ENCODE peak calls at places on chromosomes 2 and 18, in ten cellular contexts. S is A549, M is neural progenitor cell, T is body of pancreas, O is AG04450, W is Peyer's patch, R is transverse colon, B is HL-60, D is heart left ventricle, C is upper lobe of right lung. I is an unnamed sample.

GRCh38 chr2:71070294-71071025 is 2.0 kb downstream of the NAGK start:
- DNase-seq in D (no peak), B (peak; percentile 50), O (no peak), W (peak; percentile 42), S (peak; percentile 70), R (no peak), M (peak; percentile 43), T (peak; percentile 29), C (no peak), I (peak; percentile 58)

GRCh38 chr18:55272510-55273243 is 313.4 kb upstream of the CCDC68 start:
- DNase-seq in O (peak; percentile 60), S (no peak), T (no peak), D (no peak), W (no peak), M (no peak), C (no peak), R (no peak), B (no peak), I (peak; percentile 81)

GRCh38 chr2:12232876-12233275 is 483.9 kb upstream of the TRIB2 start:
- DNase-seq in O (no peak), S (no peak), T (no peak), W (no peak), D (no peak), C (no peak), R (no peak), M (no peak), B (no peak), I (peak; percentile 64)

GRCh38 chr18:31657823-31658669 is 26.3 kb downstream of the B4GALT6 start:
- DNase-seq in W (no peak), T (no peak), C (no peak), B (no peak), R (no peak), S (no peak), D (no peak), O (no peak), M (no peak), I (no peak)

GRCh38 chr2:174901075-174901474 is 104.1 kb downstream of the CHN1 start:
- DNase-seq in T (no peak), R (no peak), W (no peak), S (no peak), C (no peak), M (peak; percentile 31), D (peak; percentile 21), O (no peak), B (no peak), I (peak; percentile 29)

GRCh38 chr2:105933906-105934305 is 189.2 kb downstream of the NCK2 start:
- DNase-seq in S (no peak), O (no peak), D (no peak), R (no peak), M (no peak), T (no peak), B (no peak), W (no peak), C (no peak), I (no peak)

GRCh38 chr18:45817533-45817932 is 7.9 kb upstream of the SIGLEC15 start:
- DNase-seq in O (no peak), D (no peak), M (no peak), B (no peak), W (no peak), T (no peak), S (no peak), R (no peak), C (no peak), I (no peak)

GRCh38 chr2:238290079-238290478 is 1.7 kb upstream of the PER2 start:
- DNase-seq in R (peak; percentile 90), W (peak; percentile 44), S (peak; percentile 100), D (peak; percentile 76), T (peak; percentile 58), M (peak; percentile 73), O (no peak), B (no peak), C (no peak), I (no peak)

GRCh38 chr2:229180658-229181057 is 90.4 kb downstream of the PID1 start:
- DNase-seq in S (no peak), D (no peak), C (no peak), W (no peak), T (no peak), O (no peak), M (no peak), R (no peak), B (no peak), I (no peak)

GRCh38 chr2:140136366-140136765 is 1356.2 kb upstream of the NXPH2 start:
- DNase-seq in R (no peak), D (no peak), M (no peak), O (no peak), B (no peak), S (no peak), T (no peak), C (no peak), W (no peak), I (no peak)

GRCh38 chr18:49368876-49369440 is 91.5 kb downstream of the DYM start:
- DNase-seq in R (no peak), W (no peak), S (no peak), C (peak; percentile 68), B (no peak), D (no peak), O (no peak), T (peak; percentile 74), M (peak; percentile 25), I (no peak)

DNA sequence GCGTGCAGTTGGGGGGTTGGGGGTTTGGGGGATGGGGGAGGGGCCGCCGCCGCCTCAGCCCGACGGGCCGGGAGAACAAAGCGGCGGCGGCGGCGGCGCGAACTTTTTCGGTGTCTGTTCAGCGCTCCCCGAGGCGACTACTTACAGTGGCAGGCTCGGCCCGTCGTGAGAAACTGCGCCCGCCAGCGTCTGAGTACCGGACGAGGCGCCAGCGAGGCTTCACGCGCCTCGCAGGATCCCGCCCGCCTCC is 172 bp downstream of the PRKD3 start:
- DNase-seq in B (peak; percentile 57), S (no peak), D (peak; percentile 88), C (peak; percentile 92), W (peak; percentile 77), T (peak; percentile 80), O (no peak), M (peak; percentile 95), R (peak; percentile 86), I (no peak)
- H3K4me3 ChIP-seq in B (peak overlapping the region; percentile 74), S (peak overlapping the region; percentile 71), D (peak overlapping the region; percentile 86), C (peak overlapping the region; percentile 74), W (peak overlapping the region; percentile 90), T (peak overlapping the region; percentile 40), O (peak overlapping the region; percentile 79), M (peak overlapping the region; percentile 98), R (peak overlapping the region; percentile 97), I (peak overlapping the region; percentile 92)

GRCh38 chr2:85390941-85391669 is 19.1 kb downstream of the CAPG start:
- DNase-seq in O (no peak), M (peak; percentile 70), S (peak; percentile 71), T (peak; percentile 69), R (peak; percentile 78), W (peak; percentile 74), C (peak; percentile 82), B (peak; percentile 77), D (peak; percentile 45), I (no peak)
- TF ChIP-seq CTCF in O (peak; percentile 74), M (peak; percentile 68), S (peak; percentile 83), T (peak; percentile 71), R (peak; percentile 67), W (peak; percentile 65), C (peak; percentile 67), B (peak; percentile 92), D (peak; percentile 36), I (peak; percentile 69)

DNA sequence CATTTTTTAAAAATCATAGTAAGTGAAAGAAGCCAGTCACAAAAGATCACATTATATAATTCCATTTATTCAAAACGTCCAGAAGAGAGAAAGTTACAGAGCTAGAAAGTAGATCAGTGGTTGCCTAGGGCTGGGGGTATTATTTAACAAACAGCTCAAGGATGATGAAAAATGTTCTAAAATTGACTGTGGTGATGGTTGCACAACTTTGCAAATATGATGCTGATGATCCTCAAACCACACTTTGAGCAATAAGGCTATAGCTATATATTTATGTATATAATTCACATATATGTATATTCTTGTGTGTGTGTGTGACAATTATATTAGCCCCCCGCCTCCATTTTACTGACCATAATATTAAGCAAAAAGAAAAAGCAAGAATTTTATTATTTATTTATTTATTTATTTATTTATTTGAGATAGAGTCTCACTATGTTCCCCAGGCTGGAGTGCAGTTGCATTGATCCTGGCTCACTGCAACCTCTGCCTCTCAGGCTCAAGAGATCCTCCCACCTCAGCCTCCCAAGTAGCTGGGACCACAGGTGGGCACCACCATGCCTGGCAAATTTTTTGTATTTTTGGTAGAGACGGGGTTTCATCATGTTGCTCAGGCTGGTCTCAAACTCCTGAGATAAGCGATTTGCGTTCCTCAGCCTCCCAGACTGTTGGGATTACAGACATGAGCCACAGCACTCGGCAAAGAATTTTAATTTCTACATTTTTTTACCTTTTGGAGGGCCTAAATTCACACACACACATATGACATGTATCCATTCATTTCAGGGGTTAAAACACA is 1.9 kb downstream of the WDR12 start:
- DNase-seq in D (no peak), R (no peak), T (no peak), S (no peak), W (no peak), M (no peak), C (no peak), B (peak; percentile 30), O (no peak), I (peak; percentile 9)
- H3K4me3 ChIP-seq in D (no peak overlapping the region), R (no peak overlapping the region), T (no peak overlapping the region), S (peak overlapping the region; percentile 84), W (no peak overlapping the region), M (no peak overlapping the region), C (no peak overlapping the region), B (peak overlapping the region; percentile 84), O (no peak overlapping the region), I (peak overlapping the region; percentile 62)

GRCh38 chr2:226623587-226624368 is 175.8 kb downstream of the IRS1 start:
- DNase-seq in C (no peak), R (no peak), S (no peak), B (no peak), W (no peak), O (no peak), T (no peak), D (no peak), M (no peak), I (no peak)

GRCh38 chr2:226618875-226619605 is 180.6 kb downstream of the IRS1 start:
- DNase-seq in T (no peak), S (peak; percentile 49), C (no peak), R (no peak), M (no peak), D (no peak), W (no peak), B (no peak), O (no peak), I (peak; percentile 74)

GRCh38 chr2:226620176-226620575 is 179.4 kb downstream of the IRS1 start:
- DNase-seq in O (no peak), B (no peak), S (no peak), D (no peak), C (no peak), R (no peak), W (no peak), T (no peak), M (no peak), I (no peak)

GRCh38 chr2:226619707-226620106 is 179.9 kb downstream of the IRS1 start:
- DNase-seq in R (no peak), M (no peak), S (no peak), T (no peak), C (no peak), B (no peak), O (no peak), D (no peak), W (no peak), I (no peak)

DNA sequence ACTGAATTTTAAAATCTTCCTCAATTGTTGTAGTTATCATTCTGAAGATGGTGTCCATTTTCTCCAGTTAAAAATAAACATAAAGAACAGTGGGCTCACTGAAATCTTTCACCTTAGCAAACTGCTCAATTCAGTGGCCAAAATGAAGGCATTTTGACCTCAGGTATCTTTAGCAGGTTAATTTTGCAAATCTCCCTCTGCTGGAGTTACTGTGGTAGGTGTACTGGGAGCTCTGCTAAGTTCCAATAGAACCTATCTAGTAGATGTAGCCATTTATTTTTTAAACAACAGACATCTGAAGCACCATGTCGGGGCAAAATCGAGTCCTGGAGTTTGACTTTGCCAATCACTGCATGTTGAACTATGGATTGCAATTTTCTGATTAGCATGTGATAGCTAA is 177.1 kb downstream of the IRS1 start:
- DNase-seq in R (no peak), O (no peak), W (no peak), M (no peak), S (peak; percentile 17), C (no peak), B (no peak), D (no peak), T (no peak), I (no peak)
- TF ChIP-seq CTCF in R (no peak), O (peak; percentile 32), W (no peak), M (peak; percentile 31), S (no peak), C (no peak), B (no peak), D (no peak), T (no peak), I (no peak)